ENCODE peak calls at places on chromosome 19, in six cellular contexts. One of them, this sample, is unnamed.

GRCh38 chr19:21677696-21678418 is 89.5 kb downstream of the ZNF100 start:
- DNase-seq in activated CD8-positive, alpha-beta T cell treated with anti-CD3 and anti-CD28 coated beads for 36 hours: peak
- DNase-seq in AG09319: no peak
- DNase-seq in coronary artery: no peak
- DNase-seq in progenitor cell of endocrine pancreas: no peak
- DNase-seq in thoracic aorta: no peak
- DNase-seq in this sample: no peak

GRCh38 chr19:18700501-18701249 is 17.2 kb downstream of the CRTC1 start:
- DNase-seq in coronary artery: no peak
- DNase-seq in activated CD8-positive, alpha-beta T cell treated with anti-CD3 and anti-CD28 coated beads for 36 hours: peak
- DNase-seq in thoracic aorta: no peak
- DNase-seq in AG09319: no peak
- DNase-seq in progenitor cell of endocrine pancreas: no peak
- DNase-seq in this sample: peak

GRCh38 chr19:15101479-15102082 is 5.6 kb upstream of the SYDE1 start:
- DNase-seq in AG09319: no peak
- DNase-seq in progenitor cell of endocrine pancreas: no peak
- DNase-seq in thoracic aorta: no peak
- DNase-seq in coronary artery: no peak
- DNase-seq in activated CD8-positive, alpha-beta T cell treated with anti-CD3 and anti-CD28 coated beads for 36 hours: peak
- DNase-seq in this sample: peak

GRCh38 chr19:19550454-19550842 is 12.4 kb downstream of the CILP2 start:
- DNase-seq in progenitor cell of endocrine pancreas: no peak
- DNase-seq in activated CD8-positive, alpha-beta T cell treated with anti-CD3 and anti-CD28 coated beads for 36 hours: no peak
- DNase-seq in coronary artery: no peak
- DNase-seq in AG09319: no peak
- DNase-seq in thoracic aorta: no peak
- DNase-seq in this sample: no peak

GRCh38 chr19:16017138-16017490 is 59.2 kb upstream of the TPM4 start:
- DNase-seq in activated CD8-positive, alpha-beta T cell treated with anti-CD3 and anti-CD28 coated beads for 36 hours: no peak
- DNase-seq in coronary artery: peak
- DNase-seq in thoracic aorta: no peak
- DNase-seq in AG09319: no peak
- DNase-seq in progenitor cell of endocrine pancreas: no peak
- DNase-seq in this sample: no peak

GRCh38 chr19:5472303-5472702 is 17.1 kb downstream of the ZNRF4 start:
- DNase-seq in thoracic aorta: no peak
- DNase-seq in coronary artery: no peak
- DNase-seq in AG09319: no peak
- DNase-seq in activated CD8-positive, alpha-beta T cell treated with anti-CD3 and anti-CD28 coated beads for 36 hours: no peak
- DNase-seq in progenitor cell of endocrine pancreas: no peak
- DNase-seq in this sample: peak

GRCh38 chr19:6030214-6030507 is 52.2 kb upstream of the RANBP3 start:
- DNase-seq in activated CD8-positive, alpha-beta T cell treated with anti-CD3 and anti-CD28 coated beads for 36 hours: no peak
- DNase-seq in coronary artery: no peak
- DNase-seq in AG09319: peak
- DNase-seq in progenitor cell of endocrine pancreas: no peak
- DNase-seq in thoracic aorta: no peak
- DNase-seq in this sample: peak

GRCh38 chr19:15264061-15264932 is 32.0 kb upstream of the EPHX3 start:
- DNase-seq in progenitor cell of endocrine pancreas: peak
- DNase-seq in AG09319: no peak
- DNase-seq in coronary artery: peak
- DNase-seq in activated CD8-positive, alpha-beta T cell treated with anti-CD3 and anti-CD28 coated beads for 36 hours: peak
- DNase-seq in thoracic aorta: no peak
- DNase-seq in this sample: peak

GRCh38 chr19:17306285-17306714 is 628 bp downstream of the MRPL34 start:
- DNase-seq in activated CD8-positive, alpha-beta T cell treated with anti-CD3 and anti-CD28 coated beads for 36 hours: no peak
- DNase-seq in progenitor cell of endocrine pancreas: no peak
- DNase-seq in thoracic aorta: no peak
- DNase-seq in coronary artery: no peak
- DNase-seq in AG09319: no peak
- DNase-seq in this sample: no peak

GRCh38 chr19:41352609-41353465 is 885 bp downstream of the TGFB1 start:
- DNase-seq in coronary artery: peak
- DNase-seq in thoracic aorta: no peak
- DNase-seq in activated CD8-positive, alpha-beta T cell treated with anti-CD3 and anti-CD28 coated beads for 36 hours: peak
- DNase-seq in progenitor cell of endocrine pancreas: peak
- DNase-seq in AG09319: no peak
- DNase-seq in this sample: peak

GRCh38 chr19:2624537-2625091 is 77.9 kb downstream of the GNG7 start:
- DNase-seq in activated CD8-positive, alpha-beta T cell treated with anti-CD3 and anti-CD28 coated beads for 36 hours: no peak
- DNase-seq in progenitor cell of endocrine pancreas: no peak
- DNase-seq in AG09319: no peak
- DNase-seq in coronary artery: no peak
- DNase-seq in thoracic aorta: no peak
- DNase-seq in this sample: no peak

GRCh38 chr19:58544591-58545285 is 874 bp downstream of the TRIM28 start:
- DNase-seq in AG09319: no peak
- DNase-seq in coronary artery: no peak
- DNase-seq in progenitor cell of endocrine pancreas: peak
- DNase-seq in activated CD8-positive, alpha-beta T cell treated with anti-CD3 and anti-CD28 coated beads for 36 hours: peak
- DNase-seq in thoracic aorta: no peak
- DNase-seq in this sample: peak

GRCh38 chr19:38869160-38869835 is 8.8 kb downstream of the RINL start:
- DNase-seq in coronary artery: no peak
- DNase-seq in progenitor cell of endocrine pancreas: no peak
- DNase-seq in thoracic aorta: no peak
- DNase-seq in activated CD8-positive, alpha-beta T cell treated with anti-CD3 and anti-CD28 coated beads for 36 hours: peak
- DNase-seq in AG09319: no peak
- DNase-seq in this sample: no peak

GRCh38 chr19:1933245-1933644 is 7.7 kb upstream of the CSNK1G2 start:
- DNase-seq in thoracic aorta: no peak
- DNase-seq in coronary artery: no peak
- DNase-seq in activated CD8-positive, alpha-beta T cell treated with anti-CD3 and anti-CD28 coated beads for 36 hours: no peak
- DNase-seq in progenitor cell of endocrine pancreas: no peak
- DNase-seq in AG09319: no peak
- DNase-seq in this sample: no peak

GRCh38 chr19:6767357-6768235 is at the start of gene SH2D3A:
- DNase-seq in thoracic aorta: no peak
- DNase-seq in coronary artery: no peak
- DNase-seq in AG09319: no peak
- DNase-seq in progenitor cell of endocrine pancreas: peak
- DNase-seq in activated CD8-positive, alpha-beta T cell treated with anti-CD3 and anti-CD28 coated beads for 36 hours: peak
- DNase-seq in this sample: peak

GRCh38 chr19:35295792-35296462 is 4.0 kb downstream of the MAG start:
- DNase-seq in AG09319: no peak
- DNase-seq in progenitor cell of endocrine pancreas: no peak
- DNase-seq in coronary artery: no peak
- DNase-seq in activated CD8-positive, alpha-beta T cell treated with anti-CD3 and anti-CD28 coated beads for 36 hours: peak
- DNase-seq in thoracic aorta: no peak
- DNase-seq in this sample: no peak

GRCh38 chr19:29576043-29576442 is 30.0 kb upstream of the POP4 start:
- DNase-seq in progenitor cell of endocrine pancreas: no peak
- DNase-seq in coronary artery: no peak
- DNase-seq in thoracic aorta: no peak
- DNase-seq in activated CD8-positive, alpha-beta T cell treated with anti-CD3 and anti-CD28 coated beads for 36 hours: no peak
- DNase-seq in AG09319: no peak
- DNase-seq in this sample: no peak

GRCh38 chr19:10418281-10419199 is 1.8 kb upstream of the PDE4A start:
- DNase-seq in progenitor cell of endocrine pancreas: no peak
- DNase-seq in AG09319: no peak
- DNase-seq in coronary artery: no peak
- DNase-seq in thoracic aorta: no peak
- DNase-seq in activated CD8-positive, alpha-beta T cell treated with anti-CD3 and anti-CD28 coated beads for 36 hours: peak
- DNase-seq in this sample: no peak

GRCh38 chr19:17332677-17333581 is 1.7 kb downstream of the ANO8 start:
- DNase-seq in coronary artery: no peak
- DNase-seq in thoracic aorta: no peak
- DNase-seq in AG09319: no peak
- DNase-seq in activated CD8-positive, alpha-beta T cell treated with anti-CD3 and anti-CD28 coated beads for 36 hours: peak
- DNase-seq in progenitor cell of endocrine pancreas: no peak
- DNase-seq in this sample: peak

GRCh38 chr19:15443838-15444237 is 5.9 kb downstream of the WIZ start:
- DNase-seq in thoracic aorta: peak
- DNase-seq in activated CD8-positive, alpha-beta T cell treated with anti-CD3 and anti-CD28 coated beads for 36 hours: no peak
- DNase-seq in progenitor cell of endocrine pancreas: no peak
- DNase-seq in coronary artery: no peak
- DNase-seq in AG09319: no peak
- DNase-seq in this sample: no peak

GRCh38 chr19:41354343-41354974 is 737 bp upstream of the TGFB1 start:
- DNase-seq in activated CD8-positive, alpha-beta T cell treated with anti-CD3 and anti-CD28 coated beads for 36 hours: no peak
- DNase-seq in thoracic aorta: no peak
- DNase-seq in progenitor cell of endocrine pancreas: no peak
- DNase-seq in AG09319: no peak
- DNase-seq in coronary artery: no peak
- DNase-seq in this sample: no peak

GRCh38 chr19:16134510-16134909 is 9.0 kb upstream of the HSH2D start:
- DNase-seq in activated CD8-positive, alpha-beta T cell treated with anti-CD3 and anti-CD28 coated beads for 36 hours: no peak
- DNase-seq in progenitor cell of endocrine pancreas: no peak
- DNase-seq in AG09319: no peak
- DNase-seq in coronary artery: no peak
- DNase-seq in thoracic aorta: no peak
- DNase-seq in this sample: no peak

GRCh38 chr19:29724741-29725140 is 9.7 kb upstream of the C19orf12 start:
- DNase-seq in progenitor cell of endocrine pancreas: no peak
- DNase-seq in coronary artery: no peak
- DNase-seq in AG09319: no peak
- DNase-seq in thoracic aorta: no peak
- DNase-seq in activated CD8-positive, alpha-beta T cell treated with anti-CD3 and anti-CD28 coated beads for 36 hours: no peak
- DNase-seq in this sample: no peak

GRCh38 chr19:18321729-18322091 is 1.2 kb downstream of the LSM4 start:
- DNase-seq in progenitor cell of endocrine pancreas: no peak
- DNase-seq in AG09319: no peak
- DNase-seq in thoracic aorta: no peak
- DNase-seq in activated CD8-positive, alpha-beta T cell treated with anti-CD3 and anti-CD28 coated beads for 36 hours: peak
- DNase-seq in coronary artery: no peak
- DNase-seq in this sample: no peak

GRCh38 chr19:18205180-18205915 is 1.5 kb upstream of the RAB3A start:
- DNase-seq in coronary artery: peak
- DNase-seq in progenitor cell of endocrine pancreas: no peak
- DNase-seq in AG09319: peak
- DNase-seq in thoracic aorta: peak
- DNase-seq in activated CD8-positive, alpha-beta T cell treated with anti-CD3 and anti-CD28 coated beads for 36 hours: peak
- DNase-seq in this sample: peak

GRCh38 chr19:13441810-13442512 is 64.3 kb downstream of the CACNA1A start:
- DNase-seq in AG09319: no peak
- DNase-seq in progenitor cell of endocrine pancreas: peak
- DNase-seq in thoracic aorta: no peak
- DNase-seq in activated CD8-positive, alpha-beta T cell treated with anti-CD3 and anti-CD28 coated beads for 36 hours: peak
- DNase-seq in coronary artery: no peak
- DNase-seq in this sample: peak

GRCh38 chr19:56348289-56348877 is 33.7 kb upstream of the ZSCAN5A start:
- DNase-seq in coronary artery: no peak
- DNase-seq in AG09319: no peak
- DNase-seq in thoracic aorta: no peak
- DNase-seq in progenitor cell of endocrine pancreas: no peak
- DNase-seq in activated CD8-positive, alpha-beta T cell treated with anti-CD3 and anti-CD28 coated beads for 36 hours: peak
- DNase-seq in this sample: peak

GRCh38 chr19:13097331-13098258 is 5.1 kb downstream of the LYL1 start:
- DNase-seq in progenitor cell of endocrine pancreas: no peak
- DNase-seq in activated CD8-positive, alpha-beta T cell treated with anti-CD3 and anti-CD28 coated beads for 36 hours: peak
- DNase-seq in thoracic aorta: no peak
- DNase-seq in coronary artery: no peak
- DNase-seq in AG09319: no peak
- DNase-seq in this sample: no peak

GRCh38 chr19:18995804-18996241 is 37.5 kb downstream of the SUGP2 start:
- DNase-seq in AG09319: peak
- DNase-seq in activated CD8-positive, alpha-beta T cell treated with anti-CD3 and anti-CD28 coated beads for 36 hours: peak
- DNase-seq in thoracic aorta: no peak
- DNase-seq in coronary artery: no peak
- DNase-seq in progenitor cell of endocrine pancreas: no peak
- DNase-seq in this sample: peak

GRCh38 chr19:6963937-6964336 is 57.3 kb downstream of the MBD3L2B start:
- DNase-seq in progenitor cell of endocrine pancreas: no peak
- DNase-seq in AG09319: no peak
- DNase-seq in coronary artery: no peak
- DNase-seq in thoracic aorta: no peak
- DNase-seq in activated CD8-positive, alpha-beta T cell treated with anti-CD3 and anti-CD28 coated beads for 36 hours: peak
- DNase-seq in this sample: no peak

GRCh38 chr19:2529473-2529918 is 53.6 kb downstream of the GADD45B start:
- DNase-seq in thoracic aorta: no peak
- DNase-seq in AG09319: peak
- DNase-seq in progenitor cell of endocrine pancreas: no peak
- DNase-seq in coronary artery: no peak
- DNase-seq in activated CD8-positive, alpha-beta T cell treated with anti-CD3 and anti-CD28 coated beads for 36 hours: no peak
- DNase-seq in this sample: peak

GRCh38 chr19:8545743-8546142 is 31.5 kb downstream of the MYO1F start:
- DNase-seq in coronary artery: no peak
- DNase-seq in progenitor cell of endocrine pancreas: no peak
- DNase-seq in activated CD8-positive, alpha-beta T cell treated with anti-CD3 and anti-CD28 coated beads for 36 hours: no peak
- DNase-seq in AG09319: no peak
- DNase-seq in thoracic aorta: no peak
- DNase-seq in this sample: no peak
- TF ChIP-seq CTCF in coronary artery: no peak
- TF ChIP-seq CTCF in progenitor cell of endocrine pancreas: no peak
- TF ChIP-seq CTCF in activated CD8-positive, alpha-beta T cell treated with anti-CD3 and anti-CD28 coated beads for 36 hours: no peak
- TF ChIP-seq CTCF in AG09319: no peak
- TF ChIP-seq CTCF in thoracic aorta: no peak
- TF ChIP-seq CTCF in this sample: no peak

GRCh38 chr19:8585894-8586750 is 8.9 kb upstream of the MYO1F start:
- DNase-seq in coronary artery: no peak
- DNase-seq in activated CD8-positive, alpha-beta T cell treated with anti-CD3 and anti-CD28 coated beads for 36 hours: peak
- DNase-seq in AG09319: no peak
- DNase-seq in thoracic aorta: no peak
- DNase-seq in progenitor cell of endocrine pancreas: peak
- DNase-seq in this sample: no peak
- TF ChIP-seq CTCF in coronary artery: no peak
- TF ChIP-seq CTCF in activated CD8-positive, alpha-beta T cell treated with anti-CD3 and anti-CD28 coated beads for 36 hours: peak
- TF ChIP-seq CTCF in AG09319: peak
- TF ChIP-seq CTCF in thoracic aorta: peak
- TF ChIP-seq CTCF in progenitor cell of endocrine pancreas: peak
- TF ChIP-seq CTCF in this sample: no peak

GRCh38 chr19:854549-854948 is 2.4 kb downstream of the ELANE start:
- DNase-seq in progenitor cell of endocrine pancreas: no peak
- DNase-seq in activated CD8-positive, alpha-beta T cell treated with anti-CD3 and anti-CD28 coated beads for 36 hours: no peak
- DNase-seq in thoracic aorta: no peak
- DNase-seq in AG09319: no peak
- DNase-seq in coronary artery: no peak
- DNase-seq in this sample: no peak
- TF ChIP-seq CTCF in progenitor cell of endocrine pancreas: no peak
- TF ChIP-seq CTCF in activated CD8-positive, alpha-beta T cell treated with anti-CD3 and anti-CD28 coated beads for 36 hours: no peak
- TF ChIP-seq CTCF in thoracic aorta: no peak
- TF ChIP-seq CTCF in AG09319: no peak
- TF ChIP-seq CTCF in coronary artery: no peak
- TF ChIP-seq CTCF in this sample: no peak

GRCh38 chr19:50963381-50963780 is 6.0 kb downstream of the KLK6 start:
- DNase-seq in progenitor cell of endocrine pancreas: no peak
- DNase-seq in coronary artery: no peak
- DNase-seq in activated CD8-positive, alpha-beta T cell treated with anti-CD3 and anti-CD28 coated beads for 36 hours: no peak
- DNase-seq in thoracic aorta: no peak
- DNase-seq in AG09319: no peak
- DNase-seq in this sample: no peak

GRCh38 chr19:50964266-50964665 is 5.1 kb downstream of the KLK6 start:
- DNase-seq in progenitor cell of endocrine pancreas: no peak
- DNase-seq in AG09319: no peak
- DNase-seq in thoracic aorta: no peak
- DNase-seq in activated CD8-positive, alpha-beta T cell treated with anti-CD3 and anti-CD28 coated beads for 36 hours: no peak
- DNase-seq in coronary artery: no peak
- DNase-seq in this sample: no peak

GRCh38 chr19:50968709-50969412 is 530 bp downstream of the KLK6 start:
- DNase-seq in activated CD8-positive, alpha-beta T cell treated with anti-CD3 and anti-CD28 coated beads for 36 hours: no peak
- DNase-seq in AG09319: no peak
- DNase-seq in coronary artery: no peak
- DNase-seq in thoracic aorta: no peak
- DNase-seq in progenitor cell of endocrine pancreas: no peak
- DNase-seq in this sample: no peak

GRCh38 chr19:50969413-50969760 is at the start of gene KLK6:
- DNase-seq in thoracic aorta: no peak
- DNase-seq in AG09319: no peak
- DNase-seq in activated CD8-positive, alpha-beta T cell treated with anti-CD3 and anti-CD28 coated beads for 36 hours: no peak
- DNase-seq in progenitor cell of endocrine pancreas: no peak
- DNase-seq in coronary artery: no peak
- DNase-seq in this sample: peak

GRCh38 chr19:50967924-50968708 is 1.3 kb downstream of the KLK6 start:
- DNase-seq in thoracic aorta: no peak
- DNase-seq in coronary artery: no peak
- DNase-seq in activated CD8-positive, alpha-beta T cell treated with anti-CD3 and anti-CD28 coated beads for 36 hours: no peak
- DNase-seq in progenitor cell of endocrine pancreas: no peak
- DNase-seq in AG09319: no peak
- DNase-seq in this sample: no peak
- TF ChIP-seq CTCF in thoracic aorta: no peak
- TF ChIP-seq CTCF in coronary artery: no peak
- TF ChIP-seq CTCF in activated CD8-positive, alpha-beta T cell treated with anti-CD3 and anti-CD28 coated beads for 36 hours: no peak
- TF ChIP-seq CTCF in progenitor cell of endocrine pancreas: no peak
- TF ChIP-seq CTCF in AG09319: no peak
- TF ChIP-seq CTCF in this sample: no peak